ENCODE peak calls at places on chromosomes 16 and 17, in ten cellular contexts. One of them, this sample, is unnamed.

GRCh38 chr17:59436900-59437299 is 105.4 kb downstream of the YPEL2 start:
- DNase-seq in CD8-positive, alpha-beta T cell: no peak
- DNase-seq in astrocyte of the cerebellum: no peak
- DNase-seq in mucosa of descending colon: no peak
- DNase-seq in skeletal muscle cell: no peak
- DNase-seq in kidney tubule cell: no peak
- DNase-seq in dermis microvascular lymphatic vessel endothelial cell: no peak
- DNase-seq in stimulated activated CD4-positive, alpha-beta T cell treated with anti-CD3 and anti-CD28 coated beads, Interleukin-15, amount 100 ng/mL, for 24 hours: no peak
- DNase-seq in progenitor cell of endocrine pancreas: no peak
- DNase-seq in GF-D8: no peak
- DNase-seq in this sample: no peak

GRCh38 chr17:33523577-33523981 is 230.5 kb upstream of the ASIC2 start:
- DNase-seq in progenitor cell of endocrine pancreas: no peak
- DNase-seq in dermis microvascular lymphatic vessel endothelial cell: no peak
- DNase-seq in mucosa of descending colon: no peak
- DNase-seq in stimulated activated CD4-positive, alpha-beta T cell treated with anti-CD3 and anti-CD28 coated beads, Interleukin-15, amount 100 ng/mL, for 24 hours: no peak
- DNase-seq in skeletal muscle cell: no peak
- DNase-seq in CD8-positive, alpha-beta T cell: no peak
- DNase-seq in kidney tubule cell: peak
- DNase-seq in astrocyte of the cerebellum: no peak
- DNase-seq in GF-D8: no peak
- DNase-seq in this sample: no peak

GRCh38 chr17:40485851-40486512 is 15.4 kb downstream of the TNS4 start:
- DNase-seq in kidney tubule cell: peak
- DNase-seq in progenitor cell of endocrine pancreas: no peak
- DNase-seq in GF-D8: no peak
- DNase-seq in astrocyte of the cerebellum: peak
- DNase-seq in stimulated activated CD4-positive, alpha-beta T cell treated with anti-CD3 and anti-CD28 coated beads, Interleukin-15, amount 100 ng/mL, for 24 hours: peak
- DNase-seq in CD8-positive, alpha-beta T cell: no peak
- DNase-seq in mucosa of descending colon: no peak
- DNase-seq in dermis microvascular lymphatic vessel endothelial cell: no peak
- DNase-seq in skeletal muscle cell: peak
- DNase-seq in this sample: no peak

GRCh38 chr17:7987112-7987893 is 15.1 kb upstream of the GUCY2D start:
- DNase-seq in astrocyte of the cerebellum: no peak
- DNase-seq in CD8-positive, alpha-beta T cell: no peak
- DNase-seq in progenitor cell of endocrine pancreas: no peak
- DNase-seq in mucosa of descending colon: no peak
- DNase-seq in dermis microvascular lymphatic vessel endothelial cell: no peak
- DNase-seq in skeletal muscle cell: no peak
- DNase-seq in GF-D8: no peak
- DNase-seq in stimulated activated CD4-positive, alpha-beta T cell treated with anti-CD3 and anti-CD28 coated beads, Interleukin-15, amount 100 ng/mL, for 24 hours: no peak
- DNase-seq in kidney tubule cell: no peak
- DNase-seq in this sample: no peak

GRCh38 chr17:78252111-78252634 is 20.7 kb downstream of the TMEM235 start:
- DNase-seq in skeletal muscle cell: no peak
- DNase-seq in dermis microvascular lymphatic vessel endothelial cell: no peak
- DNase-seq in stimulated activated CD4-positive, alpha-beta T cell treated with anti-CD3 and anti-CD28 coated beads, Interleukin-15, amount 100 ng/mL, for 24 hours: peak
- DNase-seq in progenitor cell of endocrine pancreas: no peak
- DNase-seq in astrocyte of the cerebellum: no peak
- DNase-seq in kidney tubule cell: no peak
- DNase-seq in GF-D8: no peak
- DNase-seq in CD8-positive, alpha-beta T cell: peak
- DNase-seq in mucosa of descending colon: peak
- DNase-seq in this sample: peak

GRCh38 chr16:12324152-12324551 is 347.6 kb downstream of the SNX29 start:
- DNase-seq in dermis microvascular lymphatic vessel endothelial cell: no peak
- DNase-seq in mucosa of descending colon: no peak
- DNase-seq in kidney tubule cell: no peak
- DNase-seq in CD8-positive, alpha-beta T cell: no peak
- DNase-seq in skeletal muscle cell: no peak
- DNase-seq in astrocyte of the cerebellum: no peak
- DNase-seq in GF-D8: no peak
- DNase-seq in progenitor cell of endocrine pancreas: no peak
- DNase-seq in stimulated activated CD4-positive, alpha-beta T cell treated with anti-CD3 and anti-CD28 coated beads, Interleukin-15, amount 100 ng/mL, for 24 hours: no peak
- DNase-seq in this sample: no peak

GRCh38 chr17:43615330-43615729 is 46.4 kb downstream of the MEOX1 start:
- DNase-seq in dermis microvascular lymphatic vessel endothelial cell: no peak
- DNase-seq in astrocyte of the cerebellum: no peak
- DNase-seq in CD8-positive, alpha-beta T cell: no peak
- DNase-seq in GF-D8: no peak
- DNase-seq in stimulated activated CD4-positive, alpha-beta T cell treated with anti-CD3 and anti-CD28 coated beads, Interleukin-15, amount 100 ng/mL, for 24 hours: no peak
- DNase-seq in skeletal muscle cell: no peak
- DNase-seq in kidney tubule cell: no peak
- DNase-seq in mucosa of descending colon: no peak
- DNase-seq in progenitor cell of endocrine pancreas: no peak
- DNase-seq in this sample: no peak

GRCh38 chr16:4351880-4352279 is 759 bp upstream of the PAM16 start:
- DNase-seq in stimulated activated CD4-positive, alpha-beta T cell treated with anti-CD3 and anti-CD28 coated beads, Interleukin-15, amount 100 ng/mL, for 24 hours: peak
- DNase-seq in dermis microvascular lymphatic vessel endothelial cell: no peak
- DNase-seq in astrocyte of the cerebellum: no peak
- DNase-seq in mucosa of descending colon: no peak
- DNase-seq in CD8-positive, alpha-beta T cell: no peak
- DNase-seq in kidney tubule cell: peak
- DNase-seq in GF-D8: no peak
- DNase-seq in skeletal muscle cell: no peak
- DNase-seq in progenitor cell of endocrine pancreas: no peak
- DNase-seq in this sample: no peak

GRCh38 chr16:228917-229730 is at the start of gene LUC7L:
- DNase-seq in skeletal muscle cell: peak
- DNase-seq in progenitor cell of endocrine pancreas: peak
- DNase-seq in dermis microvascular lymphatic vessel endothelial cell: peak
- DNase-seq in mucosa of descending colon: peak
- DNase-seq in CD8-positive, alpha-beta T cell: peak
- DNase-seq in kidney tubule cell: peak
- DNase-seq in GF-D8: peak
- DNase-seq in astrocyte of the cerebellum: peak
- DNase-seq in stimulated activated CD4-positive, alpha-beta T cell treated with anti-CD3 and anti-CD28 coated beads, Interleukin-15, amount 100 ng/mL, for 24 hours: peak
- DNase-seq in this sample: peak

GRCh38 chr16:26186221-26186620 is 494.5 kb downstream of the HS3ST4 start:
- DNase-seq in stimulated activated CD4-positive, alpha-beta T cell treated with anti-CD3 and anti-CD28 coated beads, Interleukin-15, amount 100 ng/mL, for 24 hours: no peak
- DNase-seq in progenitor cell of endocrine pancreas: no peak
- DNase-seq in dermis microvascular lymphatic vessel endothelial cell: no peak
- DNase-seq in GF-D8: no peak
- DNase-seq in CD8-positive, alpha-beta T cell: no peak
- DNase-seq in kidney tubule cell: no peak
- DNase-seq in mucosa of descending colon: no peak
- DNase-seq in astrocyte of the cerebellum: no peak
- DNase-seq in skeletal muscle cell: no peak
- DNase-seq in this sample: no peak

GRCh38 chr16:81714593-81714992 is 64.5 kb upstream of the PLCG2 start:
- DNase-seq in dermis microvascular lymphatic vessel endothelial cell: no peak
- DNase-seq in skeletal muscle cell: no peak
- DNase-seq in mucosa of descending colon: peak
- DNase-seq in stimulated activated CD4-positive, alpha-beta T cell treated with anti-CD3 and anti-CD28 coated beads, Interleukin-15, amount 100 ng/mL, for 24 hours: no peak
- DNase-seq in kidney tubule cell: no peak
- DNase-seq in CD8-positive, alpha-beta T cell: no peak
- DNase-seq in progenitor cell of endocrine pancreas: no peak
- DNase-seq in GF-D8: no peak
- DNase-seq in astrocyte of the cerebellum: no peak
- DNase-seq in this sample: no peak

GRCh38 chr16:48497129-48497528 is 111.9 kb upstream of the SIAH1 start:
- DNase-seq in dermis microvascular lymphatic vessel endothelial cell: no peak
- DNase-seq in kidney tubule cell: no peak
- DNase-seq in progenitor cell of endocrine pancreas: no peak
- DNase-seq in astrocyte of the cerebellum: no peak
- DNase-seq in mucosa of descending colon: no peak
- DNase-seq in CD8-positive, alpha-beta T cell: no peak
- DNase-seq in GF-D8: no peak
- DNase-seq in skeletal muscle cell: no peak
- DNase-seq in stimulated activated CD4-positive, alpha-beta T cell treated with anti-CD3 and anti-CD28 coated beads, Interleukin-15, amount 100 ng/mL, for 24 hours: no peak
- DNase-seq in this sample: no peak

GRCh38 chr16:69477546-69477945 is 53.1 kb downstream of the CYB5B start:
- DNase-seq in mucosa of descending colon: no peak
- DNase-seq in stimulated activated CD4-positive, alpha-beta T cell treated with anti-CD3 and anti-CD28 coated beads, Interleukin-15, amount 100 ng/mL, for 24 hours: no peak
- DNase-seq in dermis microvascular lymphatic vessel endothelial cell: no peak
- DNase-seq in progenitor cell of endocrine pancreas: no peak
- DNase-seq in GF-D8: peak
- DNase-seq in skeletal muscle cell: no peak
- DNase-seq in kidney tubule cell: no peak
- DNase-seq in CD8-positive, alpha-beta T cell: peak
- DNase-seq in astrocyte of the cerebellum: no peak
- DNase-seq in this sample: no peak

GRCh38 chr16:6976716-6977115 is 355.9 kb upstream of the RBFOX1 start:
- DNase-seq in astrocyte of the cerebellum: no peak
- DNase-seq in progenitor cell of endocrine pancreas: no peak
- DNase-seq in kidney tubule cell: no peak
- DNase-seq in stimulated activated CD4-positive, alpha-beta T cell treated with anti-CD3 and anti-CD28 coated beads, Interleukin-15, amount 100 ng/mL, for 24 hours: no peak
- DNase-seq in GF-D8: no peak
- DNase-seq in mucosa of descending colon: no peak
- DNase-seq in skeletal muscle cell: no peak
- DNase-seq in dermis microvascular lymphatic vessel endothelial cell: no peak
- DNase-seq in CD8-positive, alpha-beta T cell: no peak
- DNase-seq in this sample: no peak

GRCh38 chr17:81427446-81428120 is 32.3 kb downstream of the BAHCC1 start:
- DNase-seq in CD8-positive, alpha-beta T cell: no peak
- DNase-seq in astrocyte of the cerebellum: no peak
- DNase-seq in mucosa of descending colon: no peak
- DNase-seq in skeletal muscle cell: no peak
- DNase-seq in stimulated activated CD4-positive, alpha-beta T cell treated with anti-CD3 and anti-CD28 coated beads, Interleukin-15, amount 100 ng/mL, for 24 hours: no peak
- DNase-seq in progenitor cell of endocrine pancreas: no peak
- DNase-seq in dermis microvascular lymphatic vessel endothelial cell: no peak
- DNase-seq in GF-D8: peak
- DNase-seq in kidney tubule cell: no peak
- DNase-seq in this sample: peak

GRCh38 chr17:8918811-8919210 is 46.7 kb downstream of the PIK3R5 start:
- DNase-seq in stimulated activated CD4-positive, alpha-beta T cell treated with anti-CD3 and anti-CD28 coated beads, Interleukin-15, amount 100 ng/mL, for 24 hours: no peak
- DNase-seq in GF-D8: no peak
- DNase-seq in progenitor cell of endocrine pancreas: no peak
- DNase-seq in CD8-positive, alpha-beta T cell: no peak
- DNase-seq in astrocyte of the cerebellum: no peak
- DNase-seq in kidney tubule cell: no peak
- DNase-seq in mucosa of descending colon: no peak
- DNase-seq in skeletal muscle cell: no peak
- DNase-seq in dermis microvascular lymphatic vessel endothelial cell: no peak
- DNase-seq in this sample: no peak

GRCh38 chr17:51079049-51079448 is 41.6 kb downstream of the SPAG9 start:
- DNase-seq in kidney tubule cell: no peak
- DNase-seq in mucosa of descending colon: no peak
- DNase-seq in skeletal muscle cell: no peak
- DNase-seq in progenitor cell of endocrine pancreas: no peak
- DNase-seq in astrocyte of the cerebellum: no peak
- DNase-seq in stimulated activated CD4-positive, alpha-beta T cell treated with anti-CD3 and anti-CD28 coated beads, Interleukin-15, amount 100 ng/mL, for 24 hours: no peak
- DNase-seq in CD8-positive, alpha-beta T cell: no peak
- DNase-seq in GF-D8: no peak
- DNase-seq in dermis microvascular lymphatic vessel endothelial cell: no peak
- DNase-seq in this sample: no peak

GRCh38 chr17:71184716-71185115 is 936.1 kb upstream of the SOX9 start:
- DNase-seq in dermis microvascular lymphatic vessel endothelial cell: no peak
- DNase-seq in CD8-positive, alpha-beta T cell: no peak
- DNase-seq in astrocyte of the cerebellum: no peak
- DNase-seq in GF-D8: no peak
- DNase-seq in skeletal muscle cell: no peak
- DNase-seq in mucosa of descending colon: no peak
- DNase-seq in progenitor cell of endocrine pancreas: no peak
- DNase-seq in kidney tubule cell: no peak
- DNase-seq in stimulated activated CD4-positive, alpha-beta T cell treated with anti-CD3 and anti-CD28 coated beads, Interleukin-15, amount 100 ng/mL, for 24 hours: no peak
- DNase-seq in this sample: no peak

GRCh38 chr17:42553161-42553818 is 567 bp downstream of the HSD17B1 start:
- DNase-seq in kidney tubule cell: no peak
- DNase-seq in GF-D8: no peak
- DNase-seq in progenitor cell of endocrine pancreas: no peak
- DNase-seq in stimulated activated CD4-positive, alpha-beta T cell treated with anti-CD3 and anti-CD28 coated beads, Interleukin-15, amount 100 ng/mL, for 24 hours: no peak
- DNase-seq in skeletal muscle cell: no peak
- DNase-seq in mucosa of descending colon: peak
- DNase-seq in CD8-positive, alpha-beta T cell: no peak
- DNase-seq in dermis microvascular lymphatic vessel endothelial cell: no peak
- DNase-seq in astrocyte of the cerebellum: no peak
- DNase-seq in this sample: peak

GRCh38 chr17:77445030-77445907 is 304.5 kb downstream of the SEC14L1 start:
- DNase-seq in CD8-positive, alpha-beta T cell: peak
- DNase-seq in dermis microvascular lymphatic vessel endothelial cell: peak
- DNase-seq in skeletal muscle cell: no peak
- DNase-seq in stimulated activated CD4-positive, alpha-beta T cell treated with anti-CD3 and anti-CD28 coated beads, Interleukin-15, amount 100 ng/mL, for 24 hours: peak
- DNase-seq in progenitor cell of endocrine pancreas: no peak
- DNase-seq in mucosa of descending colon: peak
- DNase-seq in GF-D8: peak
- DNase-seq in astrocyte of the cerebellum: no peak
- DNase-seq in kidney tubule cell: no peak
- DNase-seq in this sample: peak

GRCh38 chr16:56972898-56973689 is 11.3 kb downstream of the CETP start:
- DNase-seq in skeletal muscle cell: no peak
- DNase-seq in mucosa of descending colon: no peak
- DNase-seq in dermis microvascular lymphatic vessel endothelial cell: no peak
- DNase-seq in CD8-positive, alpha-beta T cell: no peak
- DNase-seq in stimulated activated CD4-positive, alpha-beta T cell treated with anti-CD3 and anti-CD28 coated beads, Interleukin-15, amount 100 ng/mL, for 24 hours: no peak
- DNase-seq in astrocyte of the cerebellum: no peak
- DNase-seq in progenitor cell of endocrine pancreas: no peak
- DNase-seq in kidney tubule cell: no peak
- DNase-seq in GF-D8: no peak
- DNase-seq in this sample: no peak

GRCh38 chr16:1183235-1183907 is 30.5 kb downstream of the CACNA1H start:
- DNase-seq in astrocyte of the cerebellum: no peak
- DNase-seq in skeletal muscle cell: no peak
- DNase-seq in mucosa of descending colon: no peak
- DNase-seq in kidney tubule cell: peak
- DNase-seq in dermis microvascular lymphatic vessel endothelial cell: no peak
- DNase-seq in progenitor cell of endocrine pancreas: no peak
- DNase-seq in GF-D8: no peak
- DNase-seq in stimulated activated CD4-positive, alpha-beta T cell treated with anti-CD3 and anti-CD28 coated beads, Interleukin-15, amount 100 ng/mL, for 24 hours: no peak
- DNase-seq in CD8-positive, alpha-beta T cell: no peak
- DNase-seq in this sample: peak

GRCh38 chr17:13204607-13205237 is 186.9 kb upstream of the ELAC2 start:
- DNase-seq in skeletal muscle cell: no peak
- DNase-seq in CD8-positive, alpha-beta T cell: no peak
- DNase-seq in dermis microvascular lymphatic vessel endothelial cell: no peak
- DNase-seq in GF-D8: no peak
- DNase-seq in mucosa of descending colon: no peak
- DNase-seq in astrocyte of the cerebellum: no peak
- DNase-seq in stimulated activated CD4-positive, alpha-beta T cell treated with anti-CD3 and anti-CD28 coated beads, Interleukin-15, amount 100 ng/mL, for 24 hours: no peak
- DNase-seq in kidney tubule cell: no peak
- DNase-seq in progenitor cell of endocrine pancreas: no peak
- DNase-seq in this sample: peak

GRCh38 chr16:4386452-4386813 is 14.8 kb downstream of the VASN start:
- DNase-seq in dermis microvascular lymphatic vessel endothelial cell: no peak
- DNase-seq in astrocyte of the cerebellum: no peak
- DNase-seq in progenitor cell of endocrine pancreas: no peak
- DNase-seq in skeletal muscle cell: no peak
- DNase-seq in mucosa of descending colon: peak
- DNase-seq in kidney tubule cell: no peak
- DNase-seq in stimulated activated CD4-positive, alpha-beta T cell treated with anti-CD3 and anti-CD28 coated beads, Interleukin-15, amount 100 ng/mL, for 24 hours: no peak
- DNase-seq in CD8-positive, alpha-beta T cell: no peak
- DNase-seq in GF-D8: no peak
- DNase-seq in this sample: no peak

GRCh38 chr17:70369296-70369855 is 200.0 kb downstream of the KCNJ2 start:
- DNase-seq in stimulated activated CD4-positive, alpha-beta T cell treated with anti-CD3 and anti-CD28 coated beads, Interleukin-15, amount 100 ng/mL, for 24 hours: no peak
- DNase-seq in CD8-positive, alpha-beta T cell: no peak
- DNase-seq in progenitor cell of endocrine pancreas: no peak
- DNase-seq in GF-D8: no peak
- DNase-seq in skeletal muscle cell: peak
- DNase-seq in kidney tubule cell: peak
- DNase-seq in astrocyte of the cerebellum: peak
- DNase-seq in mucosa of descending colon: no peak
- DNase-seq in dermis microvascular lymphatic vessel endothelial cell: no peak
- DNase-seq in this sample: no peak

GRCh38 chr17:57806083-57806830 is 43.6 kb downstream of the MRPS23 start:
- DNase-seq in dermis microvascular lymphatic vessel endothelial cell: no peak
- DNase-seq in progenitor cell of endocrine pancreas: no peak
- DNase-seq in stimulated activated CD4-positive, alpha-beta T cell treated with anti-CD3 and anti-CD28 coated beads, Interleukin-15, amount 100 ng/mL, for 24 hours: no peak
- DNase-seq in mucosa of descending colon: no peak
- DNase-seq in astrocyte of the cerebellum: no peak
- DNase-seq in GF-D8: no peak
- DNase-seq in CD8-positive, alpha-beta T cell: no peak
- DNase-seq in kidney tubule cell: no peak
- DNase-seq in skeletal muscle cell: no peak
- DNase-seq in this sample: no peak

GRCh38 chr17:8894673-8895578 is 27.5 kb upstream of the PIK3R6 start:
- DNase-seq in astrocyte of the cerebellum: peak
- DNase-seq in GF-D8: peak
- DNase-seq in progenitor cell of endocrine pancreas: no peak
- DNase-seq in CD8-positive, alpha-beta T cell: peak
- DNase-seq in mucosa of descending colon: no peak
- DNase-seq in stimulated activated CD4-positive, alpha-beta T cell treated with anti-CD3 and anti-CD28 coated beads, Interleukin-15, amount 100 ng/mL, for 24 hours: peak
- DNase-seq in skeletal muscle cell: no peak
- DNase-seq in kidney tubule cell: peak
- DNase-seq in dermis microvascular lymphatic vessel endothelial cell: peak
- DNase-seq in this sample: no peak

GRCh38 chr16:66728804-66729203 is 22.6 kb downstream of the DYNC1LI2 start:
- DNase-seq in progenitor cell of endocrine pancreas: no peak
- DNase-seq in skeletal muscle cell: no peak
- DNase-seq in GF-D8: no peak
- DNase-seq in stimulated activated CD4-positive, alpha-beta T cell treated with anti-CD3 and anti-CD28 coated beads, Interleukin-15, amount 100 ng/mL, for 24 hours: no peak
- DNase-seq in kidney tubule cell: no peak
- DNase-seq in astrocyte of the cerebellum: no peak
- DNase-seq in mucosa of descending colon: no peak
- DNase-seq in CD8-positive, alpha-beta T cell: no peak
- DNase-seq in dermis microvascular lymphatic vessel endothelial cell: no peak
- DNase-seq in this sample: no peak

This sample was measured in left colon.